ENCODE peak calls at places on chromosomes 7 and 10, in seven cellular contexts. Z, C, N, D, K, U and F are unnamed samples.

GRCh38 chr7:46784746-46785145 is 797.2 kb downstream of the TNS3 start:
- DNase-seq in C (no peak), N (peak), Z (no peak), K (no peak), U (peak), D (peak), F (no peak)

GRCh38 chr10:6920072-6921019 is 340.3 kb upstream of the PRKCQ start:
- DNase-seq in N (peak), U (peak), D (no peak), C (peak), Z (peak), K (no peak), F (peak)

GRCh38 chr7:128860158-128861073 is 2.2 kb upstream of the ATP6V1F start:
- DNase-seq in Z (peak), N (peak), U (peak), D (no peak), C (no peak), K (peak), F (no peak)

GRCh38 chr7:30206942-30207341 is 72.2 kb downstream of the MTURN start:
- DNase-seq in Z (no peak), D (peak), K (no peak), N (no peak), C (no peak), U (no peak), F (no peak)

GRCh38 chr7:69893915-69894314 is 295.6 kb downstream of the AUTS2 start:
- DNase-seq in Z (no peak), U (no peak), K (no peak), C (no peak), N (peak), D (no peak), F (peak)

GRCh38 chr10:5843814-5844705 is 30.8 kb upstream of the GDI2 start:
- DNase-seq in N (no peak), C (no peak), Z (no peak), U (no peak), K (no peak), D (no peak), F (no peak)

GRCh38 chr7:25073451-25073850 is 51.6 kb downstream of the CYCS start:
- DNase-seq in C (no peak), K (no peak), D (no peak), N (peak), Z (no peak), U (peak), F (no peak)

GRCh38 chr7:24505968-24506367 is 67.3 kb upstream of the PALS2 start:
- DNase-seq in D (no peak), K (no peak), U (no peak), N (no peak), Z (peak), C (no peak), F (no peak)

GRCh38 chr7:106870983-106871410 is 5.9 kb downstream of the PIK3CG start:
- DNase-seq in Z (no peak), U (peak), N (peak), C (no peak), K (peak), D (no peak), F (no peak)

GRCh38 chr10:130021373-130021950 is 57.4 kb upstream of the EBF3 start:
- DNase-seq in Z (no peak), U (no peak), K (peak), C (no peak), D (no peak), N (peak), F (no peak)

GRCh38 chr7:35802649-35803048 is 1.8 kb downstream of the SEPTIN7 start:
- DNase-seq in N (no peak), D (no peak), C (no peak), Z (peak), U (no peak), K (no peak), F (peak)

GRCh38 chr7:1914321-1914720 is 244.2 kb downstream of the ELFN1 start:
- DNase-seq in C (no peak), Z (no peak), N (no peak), U (peak), K (no peak), D (no peak), F (no peak)

GRCh38 chr7:50475340-50475739 is 25.2 kb upstream of the FIGNL1 start:
- DNase-seq in C (no peak), K (no peak), N (no peak), D (no peak), Z (peak), U (no peak), F (no peak)

GRCh38 chr10:88787463-88787862 is 15.1 kb upstream of the LIPM start:
- DNase-seq in N (no peak), Z (no peak), D (no peak), K (no peak), U (no peak), C (no peak), F (no peak)

GRCh38 chr7:91434821-91435220 is 170.6 kb downstream of the FZD1 start:
- DNase-seq in C (no peak), K (no peak), U (no peak), D (no peak), N (peak), Z (no peak), F (no peak)

GRCh38 chr7:158740013-158740656 is 35.5 kb upstream of the NCAPG2 start:
- DNase-seq in K (peak), C (no peak), Z (no peak), N (peak), D (peak), U (peak), F (no peak)

GRCh38 chr10:101113890-101114403 is 17.2 kb upstream of the TLX1 start:
- DNase-seq in Z (no peak), C (no peak), N (no peak), K (no peak), U (no peak), D (no peak), F (no peak)

GRCh38 chr10:8463853-8464252 is 409.4 kb downstream of the GATA3 start:
- DNase-seq in K (no peak), C (no peak), U (no peak), N (no peak), D (no peak), Z (no peak), F (no peak)

GRCh38 chr7:70771447-70771846 is 360.5 kb upstream of the GALNT17 start:
- DNase-seq in U (no peak), K (no peak), Z (peak), C (no peak), N (no peak), D (no peak), F (no peak)

GRCh38 chr10:79266092-79266491 is 81.2 kb upstream of the PPIF start:
- DNase-seq in N (peak), D (no peak), K (no peak), U (no peak), Z (no peak), C (no peak), F (no peak)

GRCh38 chr10:95756061-95756751 is at the start of gene ENTPD1:
- DNase-seq in K (no peak), N (no peak), U (peak), D (no peak), C (no peak), Z (peak), F (no peak)

GRCh38 chr7:28939844-28940243 is 18.3 kb downstream of the TRIL start:
- DNase-seq in Z (no peak), K (no peak), D (no peak), U (no peak), N (no peak), C (no peak), F (peak)

GRCh38 chr7:1890289-1891235 is 220.5 kb downstream of the ELFN1 start:
- DNase-seq in Z (no peak), K (no peak), N (no peak), C (no peak), U (no peak), D (peak), F (no peak)

DNA sequence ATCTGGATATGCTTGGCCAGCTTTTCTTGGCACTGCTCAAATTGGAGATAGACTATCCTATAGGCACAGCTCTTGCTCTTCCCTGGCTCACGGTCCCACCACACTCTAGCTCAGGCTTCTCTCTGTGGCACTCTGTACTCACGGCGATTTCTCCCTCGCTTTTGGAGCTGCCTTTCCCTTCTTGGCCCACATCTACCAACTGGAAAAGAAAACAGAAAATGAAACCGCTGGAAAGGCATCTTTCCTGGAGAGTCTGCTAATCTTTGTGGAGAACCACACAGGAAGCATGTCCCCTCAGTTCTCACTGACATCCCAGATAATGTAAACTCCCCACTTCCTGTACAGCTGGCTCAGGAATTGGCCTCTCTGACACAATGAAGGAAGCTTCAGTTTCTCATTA is 210.0 kb downstream of the JCAD start:
- DNase-seq in K (peak), U (peak), Z (no peak), N (peak), D (no peak), C (no peak), F (peak)
- H3K4me3 ChIP-seq in K (peak), U (peak), Z (no peak), N (peak), D (no peak), C (no peak), F (peak)

GRCh38 chr7:56063500-56063881 is 595 bp upstream of the SUMF2 start:
- DNase-seq in N (no peak), U (no peak), D (no peak), C (no peak), Z (no peak), K (no peak), F (no peak)
- H3K4me3 ChIP-seq in N (peak), U (no peak), D (peak), C (peak), Z (no peak), K (peak), F (peak)

GRCh38 chr7:64463636-64464375 is 99.1 kb downstream of the ZNF680 start:
- DNase-seq in D (peak), U (peak), K (no peak), N (peak), C (peak), Z (no peak), F (no peak)
- H3K4me3 ChIP-seq in D (peak), U (peak), K (no peak), N (peak), C (peak), Z (no peak), F (no peak)

GRCh38 chr10:109911903-109912302 is 11.4 kb downstream of the XPNPEP1 start:
- DNase-seq in D (no peak), C (no peak), K (no peak), N (no peak), U (no peak), Z (no peak), F (no peak)
- H3K4me3 ChIP-seq in D (no peak), C (no peak), K (no peak), N (no peak), U (no peak), Z (no peak), F (no peak)

GRCh38 chr7:108327353-108327752 is 128.9 kb downstream of the NRCAM start:
- DNase-seq in U (no peak), N (no peak), D (no peak), C (no peak), K (no peak), Z (no peak), F (no peak)

GRCh38 chr7:108326938-108327337 is 129.3 kb downstream of the NRCAM start:
- DNase-seq in D (no peak), U (no peak), K (no peak), C (no peak), Z (no peak), N (no peak), F (no peak)

GRCh38 chr7:108330237-108330636 is 126.0 kb downstream of the NRCAM start:
- DNase-seq in K (no peak), U (no peak), C (no peak), Z (no peak), D (no peak), N (no peak), F (no peak)

GRCh38 chr7:108329514-108329913 is 126.7 kb downstream of the NRCAM start:
- DNase-seq in C (no peak), Z (peak), K (no peak), U (no peak), N (no peak), D (no peak), F (no peak)

GRCh38 chr7:108328174-108328651 is 128.0 kb downstream of the NRCAM start:
- DNase-seq in C (no peak), U (no peak), N (no peak), K (no peak), D (no peak), Z (peak), F (no peak)
- H3K4me3 ChIP-seq in C (no peak), U (no peak), N (peak), K (no peak), D (no peak), Z (no peak), F (no peak)

GRCh38 chr10:133161486-133162051 is 1.6 kb downstream of the KNDC1 start:
- DNase-seq in K (no peak), D (no peak), N (no peak), U (no peak), Z (peak), C (no peak), F (no peak)

GRCh38 chr10:133159611-133159949 is 439 bp upstream of the KNDC1 start:
- DNase-seq in U (no peak), D (no peak), K (no peak), N (no peak), C (no peak), Z (no peak), F (no peak)

GRCh38 chr10:133159950-133160812 is at the start of gene KNDC1:
- DNase-seq in N (peak), K (no peak), Z (peak), U (peak), C (no peak), D (no peak), F (peak)

GRCh38 chr10:133162178-133162909 is 2.3 kb downstream of the KNDC1 start:
- DNase-seq in N (no peak), Z (peak), C (peak), U (no peak), K (no peak), D (no peak), F (no peak)

GRCh38 chr10:133160813-133161471 is 923 bp downstream of the KNDC1 start:
- DNase-seq in U (no peak), D (no peak), C (no peak), Z (peak), N (no peak), K (no peak), F (no peak)
- H3K4me3 ChIP-seq in U (peak), D (no peak), C (peak), Z (peak), N (peak), K (peak), F (peak)

GRCh38 chr7:17915796-17916195 is 24.5 kb downstream of the SNX13 start:
- DNase-seq in C (no peak), U (peak), D (no peak), Z (no peak), N (no peak), K (no peak), F (no peak)
- H3K4me3 ChIP-seq in C (no peak), U (no peak), D (no peak), Z (no peak), N (no peak), K (no peak), F (no peak)

GRCh38 chr10:103021150-103021896 is 103.2 kb downstream of the CNNM2 start:
- DNase-seq in N (no peak), U (no peak), C (no peak), D (no peak), Z (peak), K (no peak), F (no peak)

GRCh38 chr10:103025696-103026095 is 107.6 kb downstream of the CNNM2 start:
- DNase-seq in Z (no peak), D (no peak), K (no peak), C (no peak), U (no peak), N (no peak), F (no peak)

GRCh38 chr10:103019426-103019825 is 101.3 kb downstream of the CNNM2 start:
- DNase-seq in N (no peak), K (no peak), C (no peak), D (no peak), U (no peak), Z (no peak), F (no peak)

DNA sequence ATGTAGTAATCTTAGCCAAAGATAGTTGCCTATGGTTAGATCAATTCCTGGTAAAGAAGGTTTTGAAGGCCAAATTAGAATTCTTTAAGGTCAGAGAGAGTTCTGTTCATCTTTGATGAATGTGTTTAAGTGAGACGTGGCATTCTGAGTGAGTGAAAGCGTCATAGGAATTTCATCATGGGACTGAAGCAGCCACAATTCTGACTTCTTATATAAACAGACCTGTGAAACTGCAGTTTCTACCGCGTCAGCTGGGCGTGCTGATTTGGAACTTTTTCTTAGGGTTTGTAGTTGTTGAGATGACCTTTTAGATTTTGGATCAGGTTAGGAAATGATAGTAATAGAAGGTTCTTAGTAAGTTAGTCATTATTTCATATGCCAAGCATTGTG is 103.8 kb downstream of the CNNM2 start:
- DNase-seq in U (peak), C (no peak), N (peak), D (no peak), Z (no peak), K (no peak), F (no peak)
- H3K4me3 ChIP-seq in U (no peak), C (no peak), N (no peak), D (no peak), Z (no peak), K (no peak), F (no peak)

DNA sequence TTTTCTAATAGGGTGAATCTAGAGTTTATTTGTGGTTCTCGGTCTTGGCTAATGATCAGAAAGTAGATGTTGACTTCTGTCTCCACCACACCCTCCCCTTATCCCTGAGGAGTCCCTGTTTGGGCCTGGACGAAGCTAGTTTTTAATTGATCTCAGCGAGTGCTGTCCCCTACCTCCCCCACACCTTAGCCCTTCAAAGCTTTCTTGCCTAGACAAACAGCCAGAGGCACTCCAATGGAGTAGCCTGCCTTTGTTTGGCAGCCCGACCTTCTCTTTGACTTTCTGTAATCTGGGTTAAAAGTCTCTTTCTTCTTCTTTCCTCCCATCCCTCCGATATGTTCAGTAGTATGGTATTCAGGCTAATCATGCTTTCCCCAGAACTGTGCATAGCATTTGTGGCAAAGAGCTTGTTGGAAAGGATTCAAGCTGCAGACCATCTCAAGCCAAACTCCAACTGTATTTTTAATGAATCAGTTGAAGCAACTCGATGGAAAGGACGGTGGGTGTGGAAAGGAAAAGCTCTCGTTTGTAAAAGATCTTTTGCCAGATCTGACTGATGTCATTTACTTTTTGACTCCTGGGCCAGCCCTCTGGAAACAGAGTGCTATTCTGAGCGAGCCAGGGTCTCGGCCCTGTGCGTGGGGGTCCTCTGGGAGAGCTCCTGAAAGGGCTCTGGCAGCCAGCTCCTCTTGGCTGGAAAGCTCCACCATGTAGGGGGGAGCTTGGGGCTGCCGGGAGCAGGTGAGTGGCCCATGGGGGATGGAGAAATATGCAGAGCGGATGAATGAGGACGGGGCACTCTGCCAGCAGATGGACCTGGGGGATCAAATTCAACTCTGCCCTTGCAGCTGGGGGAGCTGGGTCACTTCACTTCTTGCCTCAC is 4.5 kb downstream of the FAM180A start:
- DNase-seq in N (peak), C (no peak), K (no peak), U (no peak), Z (peak), D (no peak), F (no peak)
- H3K4me3 ChIP-seq in N (peak), C (no peak), K (no peak), U (no peak), Z (no peak), D (no peak), F (no peak)